ENCODE peak calls at places on chromosomes 5 and 9, in four cellular contexts. G is transverse colon, P is prostate gland, U is SJSA1. M is an unnamed sample.

GRCh38 chr9:81490605-81491331 is 198.6 kb downstream of the TLE1 start:
- DNase-seq in G (no peak), P (no peak), U (no peak), M (no peak)

GRCh38 chr9:122116040-122116439 is 22.9 kb upstream of the TTLL11 start:
- DNase-seq in G (no peak), P (no peak), U (no peak), M (no peak)

GRCh38 chr5:140011297-140011802 is 31.7 kb downstream of the NRG2 start:
- DNase-seq in G (no peak), P (no peak), U (no peak), M (no peak)

GRCh38 chr5:17361331-17361730 is 136.7 kb upstream of the TAF11L2 start:
- DNase-seq in G (no peak), P (no peak), U (no peak), M (no peak)

GRCh38 chr5:61817472-61818326 is 485.6 kb downstream of the ZSWIM6 start:
- DNase-seq in G (peak), P (peak), U (no peak), M (peak)

GRCh38 chr5:58925627-58926545 is 343.0 kb downstream of the RAB3C start:
- DNase-seq in G (no peak), P (no peak), U (no peak), M (no peak)

GRCh38 chr5:96852769-96853168 is 23.5 kb upstream of the ERAP2 start:
- DNase-seq in G (no peak), P (no peak), U (no peak), M (no peak)

GRCh38 chr9:4674783-4675182 is 4.6 kb upstream of the CDC37L1 start:
- DNase-seq in G (no peak), P (peak), U (no peak), M (no peak)

GRCh38 chr5:173907686-173908371 is 19.7 kb downstream of the CPEB4 start:
- DNase-seq in G (no peak), P (no peak), U (no peak), M (no peak)

GRCh38 chr9:89750117-89750551 is 145.3 kb downstream of the GADD45G start:
- DNase-seq in G (no peak), P (no peak), U (no peak), M (no peak)

GRCh38 chr5:126778675-126779403 is 1.9 kb downstream of the LMNB1 start:
- DNase-seq in G (no peak), P (no peak), U (no peak), M (no peak)

GRCh38 chr5:84085387-84086041 is 299.2 kb downstream of the EDIL3 start:
- DNase-seq in G (no peak), P (no peak), U (no peak), M (no peak)

GRCh38 chr5:75265731-75266130 is 29.1 kb upstream of the ANKRD31 start:
- DNase-seq in G (no peak), P (no peak), U (no peak), M (no peak)

DNA sequence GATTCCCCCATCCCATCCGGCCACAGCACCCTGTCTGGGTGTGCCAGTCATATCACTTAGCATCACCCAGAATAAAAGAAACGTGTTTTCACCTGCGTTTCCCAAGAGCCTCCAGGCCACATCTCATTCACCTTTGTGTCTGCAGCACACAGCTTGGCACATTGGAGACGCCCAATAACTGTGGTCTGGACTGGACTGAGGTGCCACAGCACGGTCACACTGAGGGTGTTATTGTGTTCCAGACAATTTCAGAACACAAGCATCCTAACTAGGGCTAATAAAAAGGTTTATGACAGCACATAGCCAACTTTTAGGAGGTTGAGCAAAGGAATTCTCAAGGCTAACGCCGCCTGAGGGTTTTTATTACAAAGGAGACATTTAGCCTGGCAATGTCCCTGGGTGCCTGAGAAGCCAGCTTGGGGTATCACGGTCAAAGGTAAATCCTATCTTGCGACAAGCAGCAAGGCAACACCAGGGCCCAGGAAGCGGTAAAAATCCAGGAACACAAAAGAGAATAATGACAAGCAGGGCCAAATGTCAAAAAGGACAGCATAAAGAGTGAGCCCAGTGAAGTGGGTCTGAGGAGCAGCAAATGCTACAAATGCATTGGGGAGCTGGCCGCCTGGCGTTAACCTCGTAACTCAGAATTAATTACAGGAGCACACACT is 3.4 kb downstream of the EPB41L4B start:
- DNase-seq in G (peak), P (peak), U (no peak), M (peak)
- H3K4me3 ChIP-seq in G (no peak), P (no peak), U (no peak), M (peak)

DNA sequence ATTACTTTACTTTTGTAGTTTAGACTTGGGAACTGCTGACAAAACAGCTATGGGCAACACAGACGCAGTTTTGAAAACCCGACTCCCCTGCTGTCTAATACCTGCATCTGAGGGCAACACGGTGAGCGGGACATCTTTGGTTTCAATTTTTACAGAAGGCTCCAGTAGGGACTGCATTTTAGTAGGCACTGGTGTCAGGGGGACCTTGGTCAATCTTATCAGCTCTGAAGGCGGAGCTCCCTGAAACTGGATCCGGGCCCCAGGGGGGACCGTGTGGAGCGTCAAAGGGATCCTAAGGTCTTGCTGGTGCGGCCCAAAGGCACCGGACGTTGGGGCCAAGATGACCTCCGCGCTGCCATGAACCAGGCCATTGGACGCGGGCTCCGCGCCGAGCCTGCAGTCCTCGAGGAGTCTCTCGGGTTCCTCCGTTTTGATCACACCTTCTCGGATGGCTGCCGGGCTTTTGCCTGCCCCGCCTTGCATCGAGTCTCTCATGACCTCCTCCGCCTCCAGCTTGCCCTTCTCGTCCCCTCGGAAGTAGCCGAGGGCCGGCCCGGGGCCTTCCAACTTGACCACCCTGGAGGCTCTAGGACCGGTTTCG is 1.1 kb downstream of the SOX30 start:
- DNase-seq in G (no peak), P (no peak), U (no peak), M (no peak)
- H3K4me3 ChIP-seq in G (no peak), P (no peak), U (no peak), M (no peak)

GRCh38 chr5:81708889-81709288 is 42.0 kb downstream of the SSBP2 start:
- DNase-seq in G (no peak), P (no peak), U (no peak), M (no peak)
- H3K4me3 ChIP-seq in G (no peak), P (no peak), U (no peak), M (no peak)

GRCh38 chr5:171309526-171310333 is 682 bp downstream of the TLX3 start:
- DNase-seq in G (peak), P (no peak), U (no peak), M (no peak)

GRCh38 chr5:171311698-171312083 is 2.6 kb downstream of the TLX3 start:
- DNase-seq in G (no peak), P (no peak), U (no peak), M (no peak)

GRCh38 chr5:171312129-171312819 is 3.2 kb downstream of the TLX3 start:
- DNase-seq in G (no peak), P (no peak), U (no peak), M (no peak)

GRCh38 chr5:171310334-171310815 is 1.3 kb downstream of the TLX3 start:
- DNase-seq in G (no peak), P (no peak), U (no peak), M (no peak)

GRCh38 chr5:171310816-171311697 is 2.0 kb downstream of the TLX3 start:
- DNase-seq in G (no peak), P (no peak), U (no peak), M (no peak)
- H3K4me3 ChIP-seq in G (no peak), P (no peak), U (no peak), M (no peak)

M was measured in LNCaP clone FGC.